ENCODE peak calls at places on chromosomes 2 and 18, in six cellular contexts. One of them, this sample, is unnamed.

GRCh38 chr2:46875226-46875899 is 40.2 kb downstream of the MCFD2 start:
- DNase-seq in GM12864: no peak
- DNase-seq in activated CD4-positive, alpha-beta T cell treated with anti-CD3 and anti-CD28 coated beads, Interleukin-2, amount 10 ng/mL, durations not matched to agents 7 days and 5 days: no peak
- DNase-seq in ELR: no peak
- DNase-seq in lower lobe of right lung: no peak
- DNase-seq in fibroblast of lung: no peak
- DNase-seq in this sample: no peak

GRCh38 chr2:31748041-31748440 is 167.3 kb upstream of the SRD5A2 start:
- DNase-seq in GM12864: no peak
- DNase-seq in activated CD4-positive, alpha-beta T cell treated with anti-CD3 and anti-CD28 coated beads, Interleukin-2, amount 10 ng/mL, durations not matched to agents 7 days and 5 days: no peak
- DNase-seq in ELR: no peak
- DNase-seq in lower lobe of right lung: no peak
- DNase-seq in fibroblast of lung: no peak
- DNase-seq in this sample: no peak

GRCh38 chr2:30686000-30686399 is 121.2 kb downstream of the CAPN13 start:
- DNase-seq in GM12864: no peak
- DNase-seq in activated CD4-positive, alpha-beta T cell treated with anti-CD3 and anti-CD28 coated beads, Interleukin-2, amount 10 ng/mL, durations not matched to agents 7 days and 5 days: no peak
- DNase-seq in ELR: peak
- DNase-seq in lower lobe of right lung: no peak
- DNase-seq in fibroblast of lung: no peak
- DNase-seq in this sample: no peak

GRCh38 chr18:49591271-49591670 is 29.4 kb downstream of the LIPG start:
- DNase-seq in GM12864: no peak
- DNase-seq in activated CD4-positive, alpha-beta T cell treated with anti-CD3 and anti-CD28 coated beads, Interleukin-2, amount 10 ng/mL, durations not matched to agents 7 days and 5 days: no peak
- DNase-seq in ELR: no peak
- DNase-seq in lower lobe of right lung: no peak
- DNase-seq in fibroblast of lung: no peak
- DNase-seq in this sample: no peak

GRCh38 chr2:240919786-240920782 is 13.9 kb downstream of the CROCC2 start:
- DNase-seq in GM12864: no peak
- DNase-seq in activated CD4-positive, alpha-beta T cell treated with anti-CD3 and anti-CD28 coated beads, Interleukin-2, amount 10 ng/mL, durations not matched to agents 7 days and 5 days: no peak
- DNase-seq in ELR: no peak
- DNase-seq in lower lobe of right lung: peak
- DNase-seq in fibroblast of lung: no peak
- DNase-seq in this sample: no peak

GRCh38 chr2:231926761-231927565 is 767 bp upstream of the NPPC start:
- DNase-seq in GM12864: no peak
- DNase-seq in activated CD4-positive, alpha-beta T cell treated with anti-CD3 and anti-CD28 coated beads, Interleukin-2, amount 10 ng/mL, durations not matched to agents 7 days and 5 days: no peak
- DNase-seq in ELR: peak
- DNase-seq in lower lobe of right lung: peak
- DNase-seq in fibroblast of lung: no peak
- DNase-seq in this sample: no peak

GRCh38 chr2:144267209-144267608 is 252.7 kb downstream of the ZEB2 start:
- DNase-seq in GM12864: no peak
- DNase-seq in activated CD4-positive, alpha-beta T cell treated with anti-CD3 and anti-CD28 coated beads, Interleukin-2, amount 10 ng/mL, durations not matched to agents 7 days and 5 days: no peak
- DNase-seq in ELR: no peak
- DNase-seq in lower lobe of right lung: no peak
- DNase-seq in fibroblast of lung: no peak
- DNase-seq in this sample: no peak

GRCh38 chr2:1236596-1236995 is 176.7 kb upstream of the TPO start:
- DNase-seq in GM12864: no peak
- DNase-seq in activated CD4-positive, alpha-beta T cell treated with anti-CD3 and anti-CD28 coated beads, Interleukin-2, amount 10 ng/mL, durations not matched to agents 7 days and 5 days: no peak
- DNase-seq in ELR: peak
- DNase-seq in lower lobe of right lung: no peak
- DNase-seq in fibroblast of lung: no peak
- DNase-seq in this sample: no peak

GRCh38 chr2:30702694-30703093 is 104.6 kb downstream of the CAPN13 start:
- DNase-seq in GM12864: no peak
- DNase-seq in activated CD4-positive, alpha-beta T cell treated with anti-CD3 and anti-CD28 coated beads, Interleukin-2, amount 10 ng/mL, durations not matched to agents 7 days and 5 days: no peak
- DNase-seq in ELR: no peak
- DNase-seq in lower lobe of right lung: no peak
- DNase-seq in fibroblast of lung: no peak
- DNase-seq in this sample: no peak

GRCh38 chr2:199727801-199728200 is 123.2 kb downstream of the FTCDNL1 start:
- DNase-seq in GM12864: no peak
- DNase-seq in activated CD4-positive, alpha-beta T cell treated with anti-CD3 and anti-CD28 coated beads, Interleukin-2, amount 10 ng/mL, durations not matched to agents 7 days and 5 days: no peak
- DNase-seq in ELR: no peak
- DNase-seq in lower lobe of right lung: no peak
- DNase-seq in fibroblast of lung: no peak
- DNase-seq in this sample: no peak

GRCh38 chr2:64453710-64454315 is at the start of gene LGALSL:
- DNase-seq in GM12864: no peak
- DNase-seq in activated CD4-positive, alpha-beta T cell treated with anti-CD3 and anti-CD28 coated beads, Interleukin-2, amount 10 ng/mL, durations not matched to agents 7 days and 5 days: no peak
- DNase-seq in ELR: peak
- DNase-seq in lower lobe of right lung: peak
- DNase-seq in fibroblast of lung: peak
- DNase-seq in this sample: peak

GRCh38 chr18:12307871-12308385 is at the start of gene TUBB6:
- DNase-seq in GM12864: no peak
- DNase-seq in activated CD4-positive, alpha-beta T cell treated with anti-CD3 and anti-CD28 coated beads, Interleukin-2, amount 10 ng/mL, durations not matched to agents 7 days and 5 days: no peak
- DNase-seq in ELR: peak
- DNase-seq in lower lobe of right lung: peak
- DNase-seq in fibroblast of lung: peak
- DNase-seq in this sample: peak

GRCh38 chr18:54780285-54780861 is 47.9 kb upstream of the RAB27B start:
- DNase-seq in GM12864: no peak
- DNase-seq in activated CD4-positive, alpha-beta T cell treated with anti-CD3 and anti-CD28 coated beads, Interleukin-2, amount 10 ng/mL, durations not matched to agents 7 days and 5 days: no peak
- DNase-seq in ELR: no peak
- DNase-seq in lower lobe of right lung: no peak
- DNase-seq in fibroblast of lung: no peak
- DNase-seq in this sample: no peak

GRCh38 chr2:189633392-189633811 is 27.9 kb upstream of the ASNSD1 start:
- DNase-seq in GM12864: no peak
- DNase-seq in activated CD4-positive, alpha-beta T cell treated with anti-CD3 and anti-CD28 coated beads, Interleukin-2, amount 10 ng/mL, durations not matched to agents 7 days and 5 days: peak
- DNase-seq in ELR: peak
- DNase-seq in lower lobe of right lung: no peak
- DNase-seq in fibroblast of lung: peak
- DNase-seq in this sample: no peak

This sample was measured in AG08396.